ENCODE peak calls at places on chromosomes 13 and 19, in six cellular contexts. One of them, this sample, is unnamed.

GRCh38 chr19:51702103-51702753 is 9.1 kb downstream of the SPACA6 start:
- DNase-seq in WERI-Rb-1: no peak
- DNase-seq in A549: peak; percentile 71
- DNase-seq in brain microvascular endothelial cell: no peak
- DNase-seq in tibial nerve: peak; percentile 88
- DNase-seq in progenitor cell of endocrine pancreas: peak; percentile 69
- DNase-seq in this sample: peak; percentile 20

GRCh38 chr13:27578121-27579030 is 42.0 kb downstream of the LNX2 start:
- DNase-seq in A549: peak; percentile 19
- DNase-seq in WERI-Rb-1: no peak
- DNase-seq in progenitor cell of endocrine pancreas: no peak
- DNase-seq in tibial nerve: no peak
- DNase-seq in brain microvascular endothelial cell: peak; percentile 81
- DNase-seq in this sample: no peak

GRCh38 chr13:89577301-89577700 is 1770.2 kb upstream of the MIR17HG start:
- DNase-seq in brain microvascular endothelial cell: no peak
- DNase-seq in progenitor cell of endocrine pancreas: no peak
- DNase-seq in A549: no peak
- DNase-seq in WERI-Rb-1: no peak
- DNase-seq in tibial nerve: no peak
- DNase-seq in this sample: no peak

GRCh38 chr19:35949131-35949530 is 13.0 kb downstream of the LRFN3 start:
- DNase-seq in progenitor cell of endocrine pancreas: no peak
- DNase-seq in WERI-Rb-1: no peak
- DNase-seq in brain microvascular endothelial cell: no peak
- DNase-seq in tibial nerve: no peak
- DNase-seq in A549: peak; percentile 42
- DNase-seq in this sample: no peak

GRCh38 chr19:15331419-15332310 is 674 bp downstream of the BRD4 start:
- DNase-seq in A549: peak; percentile 60
- DNase-seq in progenitor cell of endocrine pancreas: peak; percentile 20
- DNase-seq in tibial nerve: peak; percentile 37
- DNase-seq in brain microvascular endothelial cell: no peak
- DNase-seq in WERI-Rb-1: peak; percentile 39
- DNase-seq in this sample: peak; percentile 67

GRCh38 chr13:88042489-88042888 is 371.3 kb downstream of the SLITRK5 start:
- DNase-seq in A549: no peak
- DNase-seq in brain microvascular endothelial cell: no peak
- DNase-seq in WERI-Rb-1: no peak
- DNase-seq in progenitor cell of endocrine pancreas: no peak
- DNase-seq in tibial nerve: no peak
- DNase-seq in this sample: no peak

GRCh38 chr13:50400035-50400726 is 384.9 kb downstream of the KCNRG start:
- DNase-seq in WERI-Rb-1: no peak
- DNase-seq in progenitor cell of endocrine pancreas: no peak
- DNase-seq in A549: no peak
- DNase-seq in brain microvascular endothelial cell: no peak
- DNase-seq in tibial nerve: no peak
- DNase-seq in this sample: no peak

GRCh38 chr13:113836917-113837553 is 26.8 kb downstream of the GAS6 start:
- DNase-seq in progenitor cell of endocrine pancreas: no peak
- DNase-seq in brain microvascular endothelial cell: peak; percentile 81
- DNase-seq in WERI-Rb-1: peak; percentile 90
- DNase-seq in A549: peak; percentile 92
- DNase-seq in tibial nerve: peak; percentile 75
- DNase-seq in this sample: peak; percentile 39

GRCh38 chr13:24985102-24985501 is 110.8 kb upstream of the PABPC3 start:
- DNase-seq in tibial nerve: no peak
- DNase-seq in progenitor cell of endocrine pancreas: no peak
- DNase-seq in brain microvascular endothelial cell: no peak
- DNase-seq in WERI-Rb-1: peak; percentile 68
- DNase-seq in A549: no peak
- DNase-seq in this sample: peak; percentile 32

GRCh38 chr13:111904701-111905608 is 162.0 kb upstream of the SOX1 start:
- DNase-seq in tibial nerve: no peak
- DNase-seq in progenitor cell of endocrine pancreas: no peak
- DNase-seq in brain microvascular endothelial cell: no peak
- DNase-seq in A549: no peak
- DNase-seq in WERI-Rb-1: peak; percentile 3
- DNase-seq in this sample: no peak

GRCh38 chr13:23969672-23970071 is 72.4 kb upstream of the C1QTNF9B start:
- DNase-seq in progenitor cell of endocrine pancreas: no peak
- DNase-seq in brain microvascular endothelial cell: peak; percentile 81
- DNase-seq in tibial nerve: no peak
- DNase-seq in A549: peak; percentile 53
- DNase-seq in WERI-Rb-1: no peak
- DNase-seq in this sample: no peak

GRCh38 chr13:36124236-36124822 is 6.9 kb downstream of the DCLK1 start:
- DNase-seq in A549: no peak
- DNase-seq in progenitor cell of endocrine pancreas: no peak
- DNase-seq in tibial nerve: peak; percentile 41
- DNase-seq in WERI-Rb-1: no peak
- DNase-seq in brain microvascular endothelial cell: peak; percentile 52
- DNase-seq in this sample: no peak

GRCh38 chr19:10695401-10696398 is 5.5 kb upstream of the QTRT1 start:
- DNase-seq in WERI-Rb-1: peak; percentile 97
- DNase-seq in A549: peak; percentile 92
- DNase-seq in progenitor cell of endocrine pancreas: peak; percentile 92
- DNase-seq in brain microvascular endothelial cell: peak; percentile 94
- DNase-seq in tibial nerve: peak; percentile 85
- DNase-seq in this sample: peak; percentile 95

GRCh38 chr13:106367361-106367781 is 168.1 kb downstream of the EFNB2 start:
- DNase-seq in WERI-Rb-1: no peak
- DNase-seq in brain microvascular endothelial cell: no peak
- DNase-seq in tibial nerve: no peak
- DNase-seq in A549: no peak
- DNase-seq in progenitor cell of endocrine pancreas: no peak
- DNase-seq in this sample: no peak

GRCh38 chr19:34985249-34986022 is 14.7 kb upstream of the GRAMD1A start:
- DNase-seq in brain microvascular endothelial cell: no peak
- DNase-seq in progenitor cell of endocrine pancreas: no peak
- DNase-seq in A549: no peak
- DNase-seq in tibial nerve: no peak
- DNase-seq in WERI-Rb-1: peak; percentile 57
- DNase-seq in this sample: no peak

GRCh38 chr19:46852830-46853229 is 2.2 kb upstream of the AP2S1 start:
- DNase-seq in WERI-Rb-1: no peak
- DNase-seq in progenitor cell of endocrine pancreas: no peak
- DNase-seq in A549: no peak
- DNase-seq in tibial nerve: no peak
- DNase-seq in brain microvascular endothelial cell: no peak
- DNase-seq in this sample: no peak

GRCh38 chr13:34750078-34750703 is 191.9 kb upstream of the NBEA start:
- DNase-seq in A549: no peak
- DNase-seq in progenitor cell of endocrine pancreas: no peak
- DNase-seq in tibial nerve: no peak
- DNase-seq in WERI-Rb-1: no peak
- DNase-seq in brain microvascular endothelial cell: no peak
- DNase-seq in this sample: peak; percentile 26

GRCh38 chr19:47447470-47448359 is 24.0 kb downstream of the SLC8A2 start:
- DNase-seq in tibial nerve: no peak
- DNase-seq in A549: peak; percentile 92
- DNase-seq in progenitor cell of endocrine pancreas: peak; percentile 46
- DNase-seq in brain microvascular endothelial cell: peak; percentile 23
- DNase-seq in WERI-Rb-1: peak; percentile 39
- DNase-seq in this sample: peak; percentile 41

DNA sequence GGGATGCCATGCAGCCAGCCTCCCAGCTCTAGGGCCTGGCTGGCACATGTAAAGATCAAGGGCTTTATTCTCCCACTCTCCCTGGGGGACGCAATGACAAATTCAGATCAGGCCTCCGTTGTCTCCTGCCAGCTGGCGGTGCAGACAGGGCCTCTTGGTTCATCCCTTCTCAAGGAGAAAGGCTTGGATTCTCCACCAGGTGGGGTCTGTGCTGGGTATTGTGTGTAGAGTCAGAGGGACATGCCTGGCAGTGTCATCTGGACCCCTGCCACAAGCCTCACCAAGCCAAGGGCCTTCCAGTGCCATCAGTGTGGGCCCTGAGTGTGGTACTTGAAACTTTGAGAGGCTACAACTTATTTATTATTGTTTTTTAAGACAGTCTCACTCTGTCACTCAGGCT is 8.4 kb upstream of the PTPRS start:
- DNase-seq in brain microvascular endothelial cell: no peak
- DNase-seq in A549: peak; percentile 33
- DNase-seq in progenitor cell of endocrine pancreas: no peak
- DNase-seq in tibial nerve: no peak
- DNase-seq in WERI-Rb-1: peak; percentile 70
- DNase-seq in this sample: no peak
- TF ChIP-seq CTCF in brain microvascular endothelial cell: peak; percentile 37
- TF ChIP-seq CTCF in A549: no peak
- TF ChIP-seq CTCF in progenitor cell of endocrine pancreas: peak; percentile 13
- TF ChIP-seq CTCF in tibial nerve: no peak
- TF ChIP-seq CTCF in WERI-Rb-1: peak; percentile 63
- TF ChIP-seq CTCF in this sample: no peak

DNA sequence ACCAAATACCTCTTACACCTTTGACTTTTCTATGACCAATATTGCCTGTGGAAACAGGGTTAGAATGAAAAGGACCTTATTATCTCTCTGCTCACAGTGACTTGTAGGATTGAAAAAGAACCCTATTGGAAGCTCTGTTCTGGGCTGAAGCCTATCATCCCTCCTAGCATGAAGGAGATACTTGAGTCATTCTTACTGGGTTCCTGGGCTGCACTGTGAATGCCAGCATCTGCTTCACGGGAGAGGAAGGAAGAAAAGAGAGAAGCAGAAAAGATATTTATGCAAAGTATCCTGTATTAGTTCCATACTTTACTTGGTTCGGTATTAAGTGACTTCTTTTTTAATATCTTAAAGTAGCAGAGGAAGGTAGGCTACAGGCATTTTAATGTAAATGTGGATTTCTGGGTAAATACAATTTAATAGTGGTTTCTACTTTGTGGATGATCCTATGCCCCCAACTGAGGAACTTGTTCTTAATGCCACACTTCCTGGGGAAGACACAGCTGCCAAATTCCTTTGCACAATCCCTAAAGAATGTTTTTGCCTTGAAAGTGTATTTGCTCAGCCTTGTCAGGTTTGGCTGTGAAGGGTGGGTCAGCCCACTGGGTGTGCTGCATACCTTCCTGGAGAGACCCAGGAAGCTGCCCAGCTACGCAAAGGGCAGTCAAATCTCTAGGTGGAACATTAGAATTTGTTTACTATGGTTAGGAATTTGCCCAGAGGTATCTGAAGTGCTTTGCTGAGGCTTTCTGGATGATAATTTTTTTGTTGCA is 13.7 kb upstream of the SCEL start:
- DNase-seq in tibial nerve: no peak
- DNase-seq in brain microvascular endothelial cell: no peak
- DNase-seq in WERI-Rb-1: no peak
- DNase-seq in progenitor cell of endocrine pancreas: no peak
- DNase-seq in A549: peak; percentile 87
- DNase-seq in this sample: no peak
- TF ChIP-seq CTCF in tibial nerve: no peak
- TF ChIP-seq CTCF in brain microvascular endothelial cell: no peak
- TF ChIP-seq CTCF in WERI-Rb-1: no peak
- TF ChIP-seq CTCF in progenitor cell of endocrine pancreas: no peak
- TF ChIP-seq CTCF in A549: no peak
- TF ChIP-seq CTCF in this sample: no peak

GRCh38 chr19:53912653-53913052 is 3.6 kb downstream of the CACNG7 start:
- DNase-seq in tibial nerve: no peak
- DNase-seq in brain microvascular endothelial cell: no peak
- DNase-seq in WERI-Rb-1: no peak
- DNase-seq in A549: peak; percentile 56
- DNase-seq in progenitor cell of endocrine pancreas: no peak
- DNase-seq in this sample: no peak
- TF ChIP-seq CTCF in tibial nerve: no peak
- TF ChIP-seq CTCF in brain microvascular endothelial cell: peak; percentile 40
- TF ChIP-seq CTCF in WERI-Rb-1: peak; percentile 68
- TF ChIP-seq CTCF in A549: peak; percentile 24
- TF ChIP-seq CTCF in progenitor cell of endocrine pancreas: peak; percentile 45
- TF ChIP-seq CTCF in this sample: no peak

GRCh38 chr13:29676535-29676934 is 81.0 kb upstream of the SLC7A1 start:
- DNase-seq in WERI-Rb-1: no peak
- DNase-seq in brain microvascular endothelial cell: peak; percentile 6
- DNase-seq in tibial nerve: no peak
- DNase-seq in progenitor cell of endocrine pancreas: no peak
- DNase-seq in A549: peak; percentile 3
- DNase-seq in this sample: no peak

GRCh38 chr13:29677627-29678026 is 82.1 kb upstream of the SLC7A1 start:
- DNase-seq in progenitor cell of endocrine pancreas: no peak
- DNase-seq in WERI-Rb-1: no peak
- DNase-seq in tibial nerve: no peak
- DNase-seq in brain microvascular endothelial cell: no peak
- DNase-seq in A549: no peak
- DNase-seq in this sample: no peak

GRCh38 chr13:29674532-29674931 is 79.0 kb upstream of the SLC7A1 start:
- DNase-seq in progenitor cell of endocrine pancreas: no peak
- DNase-seq in WERI-Rb-1: no peak
- DNase-seq in tibial nerve: no peak
- DNase-seq in A549: peak; percentile 2
- DNase-seq in brain microvascular endothelial cell: no peak
- DNase-seq in this sample: no peak

GRCh38 chr13:29679357-29680050 is 84.0 kb upstream of the SLC7A1 start:
- DNase-seq in brain microvascular endothelial cell: no peak
- DNase-seq in WERI-Rb-1: no peak
- DNase-seq in tibial nerve: no peak
- DNase-seq in A549: no peak
- DNase-seq in progenitor cell of endocrine pancreas: no peak
- DNase-seq in this sample: no peak

DNA sequence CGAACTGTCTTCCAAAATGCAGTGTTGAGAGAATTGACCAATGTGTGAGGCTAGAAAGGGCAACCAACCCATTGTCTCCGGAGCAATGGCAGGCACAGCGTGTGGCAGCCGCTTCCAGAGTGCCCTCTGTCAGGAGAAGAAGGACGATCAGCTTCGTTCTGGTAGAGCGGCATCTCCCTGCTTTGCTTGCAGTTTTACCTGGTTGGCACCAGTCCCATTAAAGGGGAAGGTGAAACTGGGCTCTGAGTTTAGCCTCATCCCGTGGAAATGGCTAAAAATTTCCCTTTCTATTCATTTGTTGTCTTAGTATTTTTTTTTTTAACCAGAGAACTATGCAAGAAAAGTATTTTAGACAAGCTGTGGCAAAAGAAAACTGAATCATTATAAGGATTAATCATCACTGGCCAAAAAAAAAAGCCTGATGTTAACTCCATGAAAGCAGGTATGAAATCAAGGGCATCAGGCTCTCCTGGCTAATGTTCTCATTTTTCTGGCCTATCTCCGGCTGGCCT is 81.5 kb upstream of the SLC7A1 start:
- DNase-seq in WERI-Rb-1: no peak
- DNase-seq in tibial nerve: no peak
- DNase-seq in brain microvascular endothelial cell: no peak
- DNase-seq in A549: peak; percentile 2
- DNase-seq in progenitor cell of endocrine pancreas: no peak
- DNase-seq in this sample: no peak
- TF ChIP-seq CTCF in WERI-Rb-1: no peak
- TF ChIP-seq CTCF in tibial nerve: no peak
- TF ChIP-seq CTCF in brain microvascular endothelial cell: no peak
- TF ChIP-seq CTCF in A549: no peak
- TF ChIP-seq CTCF in progenitor cell of endocrine pancreas: no peak
- TF ChIP-seq CTCF in this sample: no peak

This sample was measured in GM12865.